ENCODE peak calls at places on chromosomes 1 and 21, in four cellular contexts. One of them, this sample, is unnamed.

GRCh38 chr1:20429296-20429695 is 56.7 kb downstream of the CAMK2N1 start:
- DNase-seq in NCI-H1694: no peak
- DNase-seq in fibroblast of gingiva: no peak
- DNase-seq in RCC 7860: no peak
- DNase-seq in this sample: no peak

GRCh38 chr1:244603498-244603897 is 49.4 kb upstream of the DESI2 start:
- DNase-seq in NCI-H1694: peak; percentile 55
- DNase-seq in fibroblast of gingiva: peak; percentile 16
- DNase-seq in RCC 7860: peak; percentile 13
- DNase-seq in this sample: no peak

GRCh38 chr1:186482661-186483255 is 21.8 kb upstream of the PDC start:
- DNase-seq in NCI-H1694: peak; percentile 51
- DNase-seq in fibroblast of gingiva: peak; percentile 59
- DNase-seq in RCC 7860: peak; percentile 39
- DNase-seq in this sample: no peak

GRCh38 chr1:41382531-41383090 is 21.4 kb downstream of the FOXO6 start:
- DNase-seq in NCI-H1694: no peak
- DNase-seq in fibroblast of gingiva: peak; percentile 25
- DNase-seq in RCC 7860: no peak
- DNase-seq in this sample: no peak

GRCh38 chr1:87329051-87329755 is 523 bp downstream of the LMO4 start:
- DNase-seq in NCI-H1694: no peak
- DNase-seq in fibroblast of gingiva: peak; percentile 47
- DNase-seq in RCC 7860: no peak
- DNase-seq in this sample: peak; percentile 64

GRCh38 chr1:27634166-27634981 is 611 bp downstream of the FGR start:
- DNase-seq in NCI-H1694: no peak
- DNase-seq in fibroblast of gingiva: no peak
- DNase-seq in RCC 7860: no peak
- DNase-seq in this sample: peak; percentile 27

GRCh38 chr1:44500181-44501021 is 95.3 kb downstream of the RNF220 start:
- DNase-seq in NCI-H1694: peak; percentile 28
- DNase-seq in fibroblast of gingiva: no peak
- DNase-seq in RCC 7860: no peak
- DNase-seq in this sample: no peak

GRCh38 chr1:75097686-75098085 is 36.5 kb upstream of the LHX8 start:
- DNase-seq in NCI-H1694: peak; percentile 38
- DNase-seq in fibroblast of gingiva: peak; percentile 86
- DNase-seq in RCC 7860: no peak
- DNase-seq in this sample: no peak

GRCh38 chr1:221840511-221841243 is 98.8 kb upstream of the DUSP10 start:
- DNase-seq in NCI-H1694: no peak
- DNase-seq in fibroblast of gingiva: peak; percentile 96
- DNase-seq in RCC 7860: peak; percentile 94
- DNase-seq in this sample: no peak

GRCh38 chr1:117654485-117655219 is 48.8 kb downstream of the TENT5C start:
- DNase-seq in NCI-H1694: no peak
- DNase-seq in fibroblast of gingiva: no peak
- DNase-seq in RCC 7860: no peak
- DNase-seq in this sample: peak; percentile 74

GRCh38 chr21:17414766-17415165 is 98.1 kb upstream of the CXADR start:
- DNase-seq in NCI-H1694: no peak
- DNase-seq in fibroblast of gingiva: peak; percentile 2
- DNase-seq in RCC 7860: no peak
- DNase-seq in this sample: no peak

This sample was measured in T-helper 1 cell.